ENCODE peak calls at places on chromosomes 13 and 19, in six cellular contexts. Y, D, E, P, A and Q are unnamed samples.

GRCh38 chr13:113835461-113836274 is 28.2 kb downstream of the GAS6 start:
- DNase-seq in P (no peak), A (no peak), E (no peak), D (no peak), Y (no peak), Q (no peak)

GRCh38 chr13:31175847-31176536 is 14.3 kb upstream of the HSPH1 start:
- DNase-seq in E (no peak), D (no peak), Y (peak; percentile 21), A (no peak), P (no peak), Q (no peak)

GRCh38 chr19:10748924-10749434 is 31.1 kb downstream of the DNM2 start:
- DNase-seq in D (no peak), A (no peak), P (no peak), Y (no peak), E (no peak), Q (no peak)

GRCh38 chr19:18672606-18673337 is 10.7 kb upstream of the CRTC1 start:
- DNase-seq in Y (peak; percentile 46), A (no peak), D (peak; percentile 63), P (no peak), E (no peak), Q (no peak)

GRCh38 chr19:4083677-4084546 is 17.2 kb upstream of the ZBTB7A start:
- DNase-seq in E (no peak), Y (no peak), D (peak; percentile 71), A (no peak), P (peak; percentile 37), Q (no peak)

GRCh38 chr19:52535831-52536800 is 8.6 kb downstream of the ZNF808 start:
- DNase-seq in A (peak; percentile 86), E (peak; percentile 79), P (peak; percentile 86), D (peak; percentile 93), Y (peak; percentile 87), Q (peak; percentile 81)

GRCh38 chr19:20964798-20965197 is 41.7 kb downstream of the ZNF85 start:
- DNase-seq in P (no peak), A (no peak), E (no peak), Y (no peak), D (peak; percentile 42), Q (no peak)

GRCh38 chr19:44554641-44555246 is 25.3 kb upstream of the CEACAM20 start:
- DNase-seq in P (no peak), A (no peak), E (no peak), Y (no peak), D (no peak), Q (no peak)

GRCh38 chr19:17327654-17328516 is 6.8 kb downstream of the ANO8 start:
- DNase-seq in P (peak; percentile 52), A (no peak), Y (peak; percentile 75), E (no peak), D (peak; percentile 96), Q (peak; percentile 43)

GRCh38 chr13:39327080-39327479 is 275.9 kb downstream of the LHFPL6 start:
- DNase-seq in E (no peak), Y (no peak), P (no peak), A (no peak), D (no peak), Q (no peak)

GRCh38 chr13:99956473-99957349 is 14.9 kb downstream of the ZIC5 start:
- DNase-seq in Y (no peak), D (peak; percentile 56), P (no peak), A (no peak), E (no peak), Q (no peak)

GRCh38 chr13:45811891-45812583 is 39.5 kb downstream of the SIAH3 start:
- DNase-seq in P (no peak), D (no peak), A (no peak), E (no peak), Y (no peak), Q (peak; percentile 25)

GRCh38 chr13:100916943-100917342 is 242.3 kb upstream of the TMTC4 start:
- DNase-seq in Y (no peak), E (no peak), A (no peak), D (no peak), P (no peak), Q (no peak)

GRCh38 chr13:27970382-27971235 is 1.5 kb upstream of the CDX2 start:
- DNase-seq in P (no peak), A (no peak), D (no peak), E (no peak), Y (no peak), Q (no peak)

GRCh38 chr13:93235258-93236015 is 8.8 kb downstream of the GPC6 start:
- DNase-seq in P (no peak), Y (no peak), A (no peak), E (no peak), D (no peak), Q (no peak)

GRCh38 chr19:57850553-57851017 is 926 bp downstream of the ZNF587 start:
- DNase-seq in Y (no peak), D (peak; percentile 52), P (no peak), E (peak; percentile 52), A (no peak), Q (no peak)

GRCh38 chr19:44851427-44851826 is 5.3 kb downstream of the NECTIN2 start:
- DNase-seq in A (no peak), E (no peak), P (no peak), D (no peak), Y (no peak), Q (no peak)

GRCh38 chr19:11457115-11457514 is 21.7 kb downstream of the PRKCSH start:
- DNase-seq in E (no peak), P (no peak), D (no peak), Y (no peak), A (no peak), Q (no peak)

GRCh38 chr19:1068111-1069001 is 1.4 kb downstream of the ARHGAP45 start:
- DNase-seq in P (peak; percentile 52), A (peak; percentile 53), D (no peak), Y (no peak), E (no peak), Q (no peak)

GRCh38 chr19:18682807-18683108 is 722 bp upstream of the CRTC1 start:
- DNase-seq in A (no peak), D (no peak), P (no peak), Y (no peak), E (no peak), Q (no peak)

GRCh38 chr19:893775-894090 is 449 bp downstream of the RNU6-9 start:
- DNase-seq in A (no peak), P (no peak), D (no peak), Y (no peak), E (no peak), Q (no peak)

GRCh38 chr19:54164369-54165068 is 5.0 kb upstream of the LENG1 start:
- DNase-seq in E (no peak), A (peak; percentile 29), D (peak; percentile 96), Y (no peak), P (peak; percentile 56), Q (peak; percentile 44)

GRCh38 chr13:38685974-38686571 is 804 bp upstream of the FREM2 start:
- DNase-seq in E (peak; percentile 75), A (no peak), P (no peak), D (peak; percentile 83), Y (no peak), Q (no peak)

GRCh38 chr19:2627319-2627829 is 75.1 kb downstream of the GNG7 start:
- DNase-seq in A (no peak), Y (peak; percentile 41), D (no peak), P (no peak), E (peak; percentile 69), Q (no peak)

GRCh38 chr19:39104104-39104708 is 20.0 kb downstream of the ACP7 start:
- DNase-seq in A (no peak), D (no peak), E (peak; percentile 50), P (no peak), Y (no peak), Q (no peak)

GRCh38 chr13:60583196-60583908 is 186.3 kb downstream of the TDRD3 start:
- DNase-seq in E (peak; percentile 22), P (no peak), D (peak; percentile 77), A (no peak), Y (no peak), Q (no peak)

GRCh38 chr13:49411353-49411752 is 32.5 kb downstream of the CAB39L start:
- DNase-seq in Y (no peak), P (no peak), D (no peak), A (no peak), E (no peak), Q (no peak)

GRCh38 chr19:2239771-2240770 is 3.4 kb downstream of the SF3A2 start:
- DNase-seq in D (no peak), A (no peak), Y (no peak), E (peak; percentile 67), P (no peak), Q (no peak)